ENCODE peak calls at places on chromosomes 5 and 9, in eight cellular contexts. R, L, G, N, C, A, F and Q are unnamed samples. For H3K4me1, the result is how much of the 10 kb centered on the place peaks cover.

GRCh38 chr9:74672237-74672636 is 175.1 kb downstream of the RORB start:
- DNase-seq in G (no peak), F (no peak), R (no peak), C (no peak), A (no peak), N (no peak), L (no peak), Q (no peak)

GRCh38 chr5:154440540-154440939 is 5.3 kb upstream of the SAP30L start:
- DNase-seq in A (no peak), G (no peak), F (no peak), R (no peak), L (no peak), N (no peak), C (no peak), Q (no peak)

GRCh38 chr5:16666861-16667481 is 50.2 kb upstream of the RETREG1 start:
- DNase-seq in R (peak), N (no peak), A (no peak), G (peak), F (no peak), C (peak), L (no peak), Q (no peak)

GRCh38 chr5:139061856-139062255 is 136.3 kb downstream of the SIL1 start:
- DNase-seq in R (no peak), F (no peak), N (no peak), G (no peak), C (no peak), A (no peak), L (no peak), Q (no peak)

GRCh38 chr9:135119496-135120064 is 32.1 kb downstream of the OLFM1 start:
- DNase-seq in L (no peak), F (no peak), N (no peak), R (no peak), G (no peak), A (no peak), C (no peak), Q (no peak)

GRCh38 chr5:142872795-142873194 is 102.6 kb downstream of the ARHGAP26 start:
- DNase-seq in A (no peak), N (no peak), L (no peak), C (no peak), F (no peak), R (no peak), G (no peak), Q (no peak)

GRCh38 chr5:77909237-77909636 is 133.1 kb upstream of the TBCA start:
- DNase-seq in N (no peak), R (no peak), L (no peak), C (no peak), G (no peak), F (no peak), A (no peak), Q (no peak)

GRCh38 chr9:126514037-126514821 is 99.5 kb upstream of the LMX1B start:
- DNase-seq in F (peak), G (peak), A (peak), R (peak), L (peak), C (no peak), N (peak), Q (no peak)

GRCh38 chr9:35552837-35553236 is 52.2 kb upstream of the TESK1 start:
- DNase-seq in C (no peak), N (no peak), L (no peak), F (no peak), A (no peak), G (no peak), R (no peak), Q (no peak)

GRCh38 chr5:135721548-135722090 is 112.8 kb upstream of the SLC25A48 start:
- DNase-seq in N (no peak), F (no peak), A (no peak), G (no peak), C (no peak), L (no peak), R (no peak), Q (no peak)

GRCh38 chr5:16417392-16418074 is 48.1 kb downstream of the ZNF622 start:
- DNase-seq in G (no peak), A (no peak), L (no peak), C (no peak), N (no peak), R (no peak), F (no peak), Q (no peak)

GRCh38 chr5:38789134-38789533 is 56.7 kb upstream of the OSMR start:
- DNase-seq in N (no peak), A (no peak), R (no peak), L (no peak), C (no peak), F (no peak), G (no peak), Q (no peak)

GRCh38 chr5:8600843-8601242 is 731.9 kb downstream of the MTRR start:
- DNase-seq in L (no peak), G (no peak), R (no peak), N (no peak), A (no peak), C (no peak), F (no peak), Q (no peak)

GRCh38 chr5:37950436-37950835 is 110.6 kb upstream of the GDNF start:
- DNase-seq in F (no peak), L (no peak), A (no peak), C (no peak), G (no peak), N (no peak), R (no peak), Q (no peak)

GRCh38 chr9:73081979-73082657 is 69.5 kb upstream of the ANXA1 start:
- DNase-seq in F (peak), L (peak), C (peak), N (no peak), A (no peak), G (peak), R (no peak), Q (peak)

GRCh38 chr5:39266442-39266841 is 47.1 kb upstream of the FYB1 start:
- DNase-seq in F (no peak), A (no peak), R (no peak), G (no peak), C (no peak), L (no peak), N (no peak), Q (no peak)

GRCh38 chr9:3794005-3794404 is 268.2 kb upstream of the RFX3 start:
- DNase-seq in G (peak), N (no peak), C (peak), L (no peak), R (no peak), F (no peak), A (no peak), Q (no peak)

GRCh38 chr9:136748656-136749551 is 579 bp upstream of the LCN6 start:
- DNase-seq in C (no peak), L (no peak), R (peak), F (no peak), N (no peak), A (no peak), G (peak), Q (no peak)

GRCh38 chr5:76145945-76146344 is 62.8 kb downstream of the SV2C start:
- DNase-seq in N (no peak), C (peak), G (no peak), R (no peak), A (no peak), F (peak), L (peak), Q (no peak)

GRCh38 chr9:27505744-27506161 is 18.3 kb upstream of the IFNK start:
- DNase-seq in C (no peak), L (no peak), A (no peak), N (no peak), F (no peak), R (no peak), G (no peak), Q (no peak)

GRCh38 chr9:77679088-77679487 is 31.0 kb upstream of the GNA14 start:
- DNase-seq in N (no peak), L (no peak), R (no peak), F (no peak), A (no peak), C (no peak), G (no peak), Q (no peak)

GRCh38 chr5:173317091-173317685 is 11.0 kb downstream of the STC2 start:
- DNase-seq in A (no peak), N (no peak), L (no peak), C (no peak), F (no peak), G (no peak), R (no peak), Q (no peak)

GRCh38 chr9:136095028-136095494 is at the start of gene NACC2:
- DNase-seq in C (peak), N (no peak), A (peak), R (peak), F (no peak), G (peak), L (no peak), Q (no peak)

GRCh38 chr9:79581794-79582193 is 10.0 kb downstream of the TLE4 start:
- DNase-seq in N (no peak), A (no peak), L (no peak), F (no peak), C (no peak), G (peak), R (no peak), Q (no peak)

GRCh38 chr9:3359048-3359692 is 166.6 kb downstream of the RFX3 start:
- DNase-seq in A (no peak), N (no peak), L (peak), G (no peak), C (no peak), R (no peak), F (no peak), Q (no peak)

GRCh38 chr5:178389796-178390195 is 157.2 kb upstream of the PHYKPL start:
- DNase-seq in R (no peak), L (no peak), C (no peak), F (no peak), A (no peak), G (peak), N (no peak), Q (no peak)

GRCh38 chr9:110626109-110626829 is 42.3 kb upstream of the MUSK start:
- DNase-seq in N (no peak), F (no peak), G (no peak), C (no peak), A (no peak), R (no peak), L (no peak), Q (no peak)

GRCh38 chr9:6584881-6585597 is 60.5 kb downstream of the GLDC start:
- DNase-seq in G (no peak), C (no peak), R (no peak), F (peak), A (no peak), N (no peak), L (peak), Q (no peak)

GRCh38 chr9:21690561-21690960 is 111.9 kb upstream of the MTAP start:
- DNase-seq in N (no peak), C (no peak), L (no peak), A (no peak), G (no peak), R (no peak), F (no peak), Q (no peak)

GRCh38 chr5:138544171-138545134 is 1.4 kb upstream of the ETF1 start:
- DNase-seq in G (peak), N (no peak), C (no peak), F (no peak), R (no peak), A (no peak), L (no peak), Q (no peak)

GRCh38 chr5:173354645-173355044 is 26.4 kb upstream of the STC2 start:
- DNase-seq in F (no peak), R (no peak), C (no peak), G (no peak), N (no peak), L (no peak), A (no peak), Q (no peak)

GRCh38 chr5:58944221-58944620 is 361.3 kb downstream of the RAB3C start:
- DNase-seq in R (no peak), G (no peak), A (no peak), F (no peak), L (no peak), C (no peak), N (no peak), Q (no peak)
- H3K4me1 ChIP-seq in R (under half), G (under half), A (under half), F (under half), L (under half), C (under half), N (under half), Q (under half)

GRCh38 chr5:88677943-88678779 is 204.8 kb downstream of the MEF2C start:
- DNase-seq in G (no peak), C (no peak), F (no peak), N (no peak), A (no peak), L (no peak), R (no peak), Q (no peak)
- H3K4me1 ChIP-seq in G (under half), C (under half), F (under half), N (under half), A (under half), L (under half), R (under half), Q (under half)

GRCh38 chr9:88280816-88281382 is 107.3 kb upstream of the SPIN1 start:
- DNase-seq in G (peak), R (no peak), C (peak), N (no peak), F (no peak), L (no peak), A (no peak), Q (no peak)
- H3K4me1 ChIP-seq in G (under half), R (under half), C (under half), N (under half), F (under half), L (under half), A (under half), Q (under half)

GRCh38 chr9:33184947-33185346 is 17.8 kb upstream of the B4GALT1 start:
- DNase-seq in A (no peak), G (no peak), F (no peak), L (no peak), N (no peak), R (no peak), C (no peak), Q (no peak)
- H3K4me1 ChIP-seq in A (under half), G (under half), F (under half), L (under half), N (under half), R (half or more), C (under half), Q (under half)

GRCh38 chr9:93060746-93061259 is 2.3 kb downstream of the SUSD3 start:
- DNase-seq in C (no peak), A (no peak), G (peak), L (peak), F (no peak), N (no peak), R (no peak), Q (no peak)
- H3K4me1 ChIP-seq in C (under half), A (half or more), G (under half), L (half or more), F (under half), N (half or more), R (under half), Q (under half)

GRCh38 chr9:123865226-123865625 is 64.7 kb downstream of the DENND1A start:
- DNase-seq in C (no peak), A (no peak), R (no peak), L (no peak), F (no peak), N (no peak), G (no peak), Q (no peak)

GRCh38 chr9:123867034-123867433 is 62.9 kb downstream of the DENND1A start:
- DNase-seq in L (peak), G (no peak), A (no peak), R (no peak), N (no peak), C (no peak), F (no peak), Q (no peak)

GRCh38 chr9:123867971-123868370 is 62.0 kb downstream of the DENND1A start:
- DNase-seq in A (no peak), G (no peak), N (no peak), C (no peak), R (no peak), F (no peak), L (no peak), Q (no peak)

GRCh38 chr9:123864291-123864690 is 65.6 kb downstream of the DENND1A start:
- DNase-seq in N (no peak), F (no peak), C (no peak), R (no peak), G (no peak), L (no peak), A (no peak), Q (no peak)

GRCh38 chr9:123866497-123866896 is 63.4 kb downstream of the DENND1A start:
- DNase-seq in L (no peak), N (no peak), C (no peak), A (no peak), G (no peak), F (no peak), R (no peak), Q (no peak)
- H3K4me1 ChIP-seq in L (under half), N (under half), C (under half), A (under half), G (under half), F (under half), R (under half), Q (under half)

DNA sequence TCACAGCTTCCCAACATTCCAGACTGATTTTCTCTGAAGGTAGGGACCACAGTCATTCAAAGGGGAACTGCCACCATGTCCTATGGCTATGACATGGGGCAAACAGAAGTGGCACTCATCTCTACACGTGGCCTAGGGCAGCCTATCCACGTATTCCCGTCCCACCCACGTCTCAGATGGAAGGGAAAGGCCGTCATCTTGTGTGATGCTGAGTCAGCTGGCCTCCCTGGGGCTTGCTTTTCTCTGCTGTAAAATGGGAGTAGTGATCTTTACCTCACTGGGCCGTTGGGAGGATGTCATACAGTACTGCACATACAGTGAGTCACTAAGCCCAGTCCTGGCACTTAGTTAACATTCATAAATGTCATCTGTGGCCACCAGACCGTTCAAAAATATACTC is 72.3 kb downstream of the RAPGEF1 start:
- DNase-seq in F (no peak), C (no peak), A (peak), R (no peak), G (no peak), N (peak), L (no peak), Q (no peak)
- H3K4me1 ChIP-seq in F (under half), C (under half), A (half or more), R (half or more), G (under half), N (half or more), L (half or more), Q (under half)

GRCh38 chr5:151805414-151806225 is 33.9 kb downstream of the G3BP1 start:
- DNase-seq in R (no peak), F (no peak), G (no peak), N (no peak), C (no peak), L (no peak), A (no peak), Q (peak)
- H3K4me1 ChIP-seq in R (under half), F (under half), G (under half), N (under half), C (under half), L (under half), A (under half), Q (under half)

DNA sequence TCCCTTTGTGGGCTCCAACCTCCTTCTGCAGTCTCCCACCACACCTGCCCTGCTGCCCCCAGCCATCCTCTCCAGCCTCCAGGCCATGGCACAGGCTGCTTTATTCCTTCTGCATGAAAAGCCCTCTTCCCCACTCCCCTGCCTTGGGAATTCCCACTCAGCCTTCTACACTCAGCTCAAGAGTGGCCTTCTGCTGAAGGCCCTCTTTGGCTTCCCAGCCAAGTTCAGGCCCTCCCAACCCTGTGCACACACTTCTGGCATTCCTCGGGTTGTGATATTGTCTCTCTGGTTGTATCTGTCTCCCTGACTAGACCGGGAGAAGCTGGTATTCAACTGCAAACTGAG is 5.7 kb downstream of the SHB start:
- DNase-seq in C (no peak), F (no peak), A (no peak), R (no peak), L (no peak), G (no peak), N (no peak), Q (no peak)
- H3K4me1 ChIP-seq in C (under half), F (half or more), A (under half), R (half or more), L (under half), G (under half), N (under half), Q (under half)